ENCODE peak calls at places on chromosomes 16 and 17, in four cellular contexts. D, R, S and P are unnamed samples.

GRCh38 chr17:41992576-41992975 is 24.7 kb downstream of the DNAJC7 start:
- DNase-seq in S (no peak), R (no peak), D (peak), P (peak)

GRCh38 chr16:54493076-54493475 is 206.5 kb upstream of the IRX3 start:
- DNase-seq in R (no peak), D (no peak), S (no peak), P (no peak)

GRCh38 chr17:80294210-80294609 is 33.6 kb downstream of the RNF213 start:
- DNase-seq in S (no peak), R (no peak), D (no peak), P (no peak)

GRCh38 chr17:74212913-74213791 is at the start of gene TTYH2:
- DNase-seq in D (peak), R (peak), S (peak), P (no peak)

GRCh38 chr17:10226930-10227695 is 28.7 kb upstream of the GAS7 start:
- DNase-seq in D (peak), R (peak), S (peak), P (peak)

GRCh38 chr17:14508156-14508555 is 207.3 kb downstream of the HS3ST3B1 start:
- DNase-seq in S (no peak), R (no peak), D (no peak), P (no peak)

GRCh38 chr17:37648555-37648954 is 5.3 kb upstream of the DDX52 start:
- DNase-seq in R (no peak), D (no peak), S (no peak), P (no peak)

GRCh38 chr16:15766918-15767317 is 89.9 kb downstream of the MYH11 start:
- DNase-seq in S (no peak), R (no peak), D (no peak), P (no peak)

GRCh38 chr17:4492762-4493561 is 5.7 kb upstream of the SPNS2 start:
- DNase-seq in R (no peak), D (no peak), S (no peak), P (no peak)

GRCh38 chr16:9603316-9603715 is 511.9 kb downstream of the HAPSTR1 start:
- DNase-seq in D (no peak), S (no peak), R (no peak), P (no peak)

GRCh38 chr17:45962221-45962972 is 36.7 kb upstream of the STH start:
- DNase-seq in R (no peak), S (no peak), D (no peak), P (no peak)

GRCh38 chr17:8122923-8123694 is 797 bp downstream of the HES7 start:
- DNase-seq in D (no peak), S (peak), R (no peak), P (no peak)

GRCh38 chr17:35607239-35607817 is 20.2 kb downstream of the AP2B1 start:
- DNase-seq in R (no peak), S (no peak), D (no peak), P (no peak)

GRCh38 chr16:55214412-55214811 is 109.6 kb upstream of the IRX6 start:
- DNase-seq in R (no peak), D (no peak), S (no peak), P (no peak)

GRCh38 chr17:50920891-50921595 is 54.9 kb upstream of the TOB1 start:
- DNase-seq in R (no peak), S (no peak), D (no peak), P (no peak)

GRCh38 chr16:57591870-57592485 is 36.5 kb upstream of the ADGRG1 start:
- DNase-seq in D (no peak), S (no peak), R (no peak), P (no peak)

GRCh38 chr16:57801098-57801855 is 1.0 kb downstream of the KIFC3 start:
- DNase-seq in D (no peak), S (no peak), R (no peak), P (no peak)

GRCh38 chr17:78172284-78173024 is 4.1 kb downstream of the SYNGR2 start:
- DNase-seq in S (peak), R (no peak), D (no peak), P (peak)

GRCh38 chr16:582218-582613 is 7.7 kb upstream of the RAB40C start:
- DNase-seq in R (no peak), S (no peak), D (no peak), P (no peak)

GRCh38 chr17:63950940-63951907 is 19.1 kb upstream of the CD79B start:
- DNase-seq in R (peak), D (no peak), S (no peak), P (no peak)

GRCh38 chr16:2467301-2468141 is 3.6 kb upstream of the NTN3 start:
- DNase-seq in D (peak), R (peak), S (peak), P (peak)

GRCh38 chr17:3762922-3763776 is 37.8 kb downstream of the ITGAE start:
- DNase-seq in D (no peak), S (no peak), R (peak), P (no peak)

GRCh38 chr16:11052080-11052808 is 107.9 kb downstream of the CLEC16A start:
- DNase-seq in D (no peak), R (peak), S (no peak), P (no peak)

GRCh38 chr17:9016941-9017552 is 4.3 kb upstream of the NTN1 start:
- DNase-seq in D (no peak), S (no peak), R (no peak), P (no peak)

GRCh38 chr16:50505714-50506542 is 42.3 kb upstream of the NKD1 start:
- DNase-seq in D (no peak), R (no peak), S (peak), P (no peak)

GRCh38 chr17:15119928-15120327 is 145.2 kb downstream of the PMP22 start:
- DNase-seq in S (no peak), R (no peak), D (no peak), P (no peak)

GRCh38 chr17:33968350-33969044 is 286.6 kb upstream of the CCL2 start:
- DNase-seq in D (no peak), S (no peak), R (peak), P (no peak)

GRCh38 chr17:56596741-56597494 is 3.4 kb downstream of the NOG start:
- DNase-seq in R (no peak), S (no peak), D (no peak), P (no peak)

GRCh38 chr16:86563489-86564345 is 2.9 kb upstream of the FOXC2 start:
- DNase-seq in R (peak), D (peak), S (peak), P (peak)